ENCODE peak calls at places on chromosomes 16 and 17, in six cellular contexts. N is HCT116, L is K562, C is H1, Y is GM12878, O is HepG2. K is an unnamed sample.
A peak's percentile ranks its signal among the peaks of the same experiment; 100 is the strongest.

GRCh38 chr17:180380-181212 is 854 bp downstream of the DOC2B start:
- DNase-seq in C (no peak), L (no peak), O (no peak), Y (no peak), N (no peak), K (no peak)

GRCh38 chr16:58510097-58510775 is 5.1 kb upstream of the SETD6 start:
- DNase-seq in C (no peak), N (no peak), L (no peak), Y (no peak), O (no peak), K (no peak)

GRCh38 chr16:55933038-55933437 is 57.9 kb upstream of the CES5A start:
- DNase-seq in C (no peak), O (no peak), L (peak; percentile 28), N (no peak), Y (no peak), K (no peak)

GRCh38 chr17:10649031-10649430 is 8.1 kb downstream of the MYH3 start:
- DNase-seq in Y (no peak), C (no peak), L (no peak), N (no peak), O (no peak), K (no peak)

GRCh38 chr16:53415504-53415903 is 18.8 kb upstream of the RBL2 start:
- DNase-seq in L (no peak), O (peak; percentile 31), Y (no peak), C (no peak), N (no peak), K (no peak)

GRCh38 chr16:76059186-76059585 is 218.0 kb upstream of the CNTNAP4 start:
- DNase-seq in N (no peak), L (no peak), Y (no peak), C (no peak), O (no peak), K (no peak)

GRCh38 chr16:751152-752007 is 9.2 kb upstream of the MSLN start:
- DNase-seq in Y (no peak), L (no peak), O (no peak), C (no peak), N (no peak), K (no peak)

GRCh38 chr16:70437582-70438324 is 1.1 kb downstream of the ST3GAL2 start:
- DNase-seq in C (no peak), N (no peak), O (no peak), Y (no peak), L (peak; percentile 13), K (no peak)

GRCh38 chr17:61837175-61838051 is 25.9 kb downstream of the BRIP1 start:
- DNase-seq in Y (peak; percentile 17), L (peak; percentile 40), N (peak; percentile 74), C (no peak), O (peak; percentile 54), K (peak; percentile 11)
- TF ChIP-seq ZNF274 in Y (no peak), L (no peak), N (no peak), C (no peak), O (no peak), K (no peak)

GRCh38 chr17:3687949-3688614 is 7.9 kb downstream of the P2RX5 start:
- DNase-seq in N (no peak), L (no peak), O (no peak), C (no peak), Y (no peak), K (no peak)
- TF ChIP-seq ZNF274 in N (no peak), L (no peak), O (no peak), C (no peak), Y (no peak), K (no peak)

DNA sequence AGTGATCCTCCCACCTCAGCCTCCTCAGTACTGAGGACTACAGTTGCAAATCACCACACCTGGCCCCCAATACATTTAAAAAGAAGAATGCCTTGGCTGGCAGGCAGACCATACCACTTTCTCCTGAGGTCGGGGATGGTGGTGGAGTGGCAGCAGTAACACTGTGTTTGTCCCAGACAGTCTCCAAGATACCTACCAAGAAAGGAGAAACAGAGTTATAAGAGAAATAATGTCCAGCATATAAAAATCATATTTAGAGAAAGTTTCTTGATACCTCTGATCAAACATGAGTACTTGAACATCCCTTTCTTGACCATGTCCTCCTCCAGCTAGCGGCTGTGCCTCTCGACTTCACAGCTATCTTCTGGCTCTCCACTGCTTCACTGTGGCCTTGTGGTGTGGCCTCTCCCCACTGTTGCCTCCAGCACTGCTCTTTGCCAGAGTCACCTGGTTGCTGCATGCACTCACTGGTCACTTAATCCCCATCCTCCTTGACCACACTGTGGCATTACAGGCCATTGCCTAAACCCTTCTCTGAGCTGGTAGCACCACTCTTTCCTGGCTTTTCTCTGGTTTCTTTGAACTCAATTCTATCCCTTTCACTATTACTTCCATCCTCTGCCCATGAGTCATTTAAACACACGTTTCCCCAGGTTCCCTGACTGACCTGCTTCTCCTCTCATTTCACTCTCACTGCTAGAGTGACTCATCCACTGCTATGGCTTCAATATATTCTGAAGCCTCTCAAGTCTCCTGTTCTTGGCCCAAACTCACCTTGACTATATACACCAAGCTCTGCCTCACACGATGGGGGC is 45.2 kb downstream of the XPO6 start:
- DNase-seq in O (peak; percentile 52), N (peak; percentile 13), L (no peak), C (no peak), Y (no peak), K (no peak)
- TF ChIP-seq ZNF274 in O (no peak), N (no peak), L (no peak), C (no peak), Y (no peak), K (no peak)

DNA sequence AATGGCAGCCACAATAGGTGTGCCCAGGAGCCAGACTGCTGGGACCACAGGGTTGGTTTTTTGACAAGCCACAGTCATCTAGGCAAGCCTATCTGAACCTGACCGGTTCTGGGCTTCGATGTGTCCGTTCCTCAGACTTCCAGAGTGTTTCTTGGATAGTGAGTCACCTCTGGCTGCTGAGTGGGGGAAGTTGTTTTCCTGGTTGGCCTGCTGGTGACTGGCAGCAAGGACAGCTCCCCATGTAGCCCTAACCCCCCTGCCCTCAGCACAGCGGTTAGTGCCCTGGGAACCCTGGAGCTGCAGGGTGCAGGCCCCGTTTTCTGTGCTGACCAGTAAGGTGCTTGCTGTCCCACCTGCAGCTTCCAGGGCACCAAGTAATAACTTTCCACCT is 65.5 kb downstream of the PLD6 start:
- DNase-seq in O (no peak), N (no peak), Y (no peak), L (peak; percentile 15), C (no peak), K (no peak)
- TF ChIP-seq ZNF274 in O (no peak), N (no peak), Y (no peak), L (no peak), C (no peak), K (no peak)

GRCh38 chr16:12440233-12440530 is 363.5 kb downstream of the CPPED1 start:
- DNase-seq in Y (no peak), O (no peak), C (no peak), L (no peak), N (no peak), K (no peak)
- TF ChIP-seq ZNF274 in Y (no peak), O (no peak), C (no peak), L (no peak), N (no peak), K (no peak)

DNA sequence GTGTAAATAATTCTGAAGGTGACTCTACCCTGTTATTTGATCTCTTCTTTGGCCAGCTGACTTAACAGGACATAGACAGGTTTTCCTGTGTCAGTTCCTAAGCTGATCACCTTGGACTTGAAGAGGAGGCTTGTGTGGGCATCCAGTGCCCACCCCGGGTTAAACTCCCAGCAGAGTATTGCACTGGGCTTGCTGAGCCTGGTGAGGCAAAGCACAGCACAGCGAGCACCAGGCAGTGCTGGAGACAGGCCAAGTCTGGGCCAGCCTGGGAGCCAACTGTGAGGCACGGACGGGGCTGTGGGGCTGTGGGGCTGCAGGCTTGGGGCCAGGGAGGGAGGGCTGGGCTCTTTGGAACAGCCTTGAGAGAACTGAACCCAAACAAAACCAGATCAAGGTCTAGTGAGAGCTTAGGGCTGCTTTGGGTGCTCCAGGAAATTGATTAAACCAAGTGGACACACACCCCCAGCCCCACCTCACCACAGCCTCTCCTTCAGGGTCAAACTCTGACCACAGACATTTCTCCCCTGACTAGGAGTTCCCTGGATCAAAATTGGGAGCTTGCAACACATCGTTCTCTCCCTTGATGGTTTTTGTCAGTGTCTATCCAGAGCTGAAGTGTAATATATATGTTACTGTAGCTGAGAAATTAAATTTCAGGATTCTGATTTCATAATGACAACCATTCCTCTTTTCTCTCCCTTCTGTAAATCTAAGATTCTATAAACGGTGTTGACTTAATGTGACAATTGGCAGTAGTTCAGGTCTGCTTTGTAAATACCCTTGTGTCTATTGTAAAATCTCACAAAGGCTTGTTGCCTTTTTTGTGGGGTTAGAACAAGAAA is 5.1 kb downstream of the STH start:
- DNase-seq in Y (no peak), O (peak; percentile 90), L (no peak), C (no peak), N (no peak), K (no peak)
- TF ChIP-seq ZNF274 in Y (no peak), O (peak; percentile 22), L (no peak), C (no peak), N (no peak), K (no peak)

GRCh38 chr17:59466943-59467801 is 98.2 kb upstream of the DHX40 start:
- DNase-seq in L (no peak), N (no peak), O (peak; percentile 41), Y (no peak), C (no peak), K (no peak)
- TF ChIP-seq ZNF274 in L (no peak), N (no peak), O (no peak), Y (no peak), C (no peak), K (no peak)

GRCh38 chr16:74867281-74867849 is 92.7 kb upstream of the FA2H start:
- DNase-seq in O (no peak), C (no peak), L (no peak), Y (no peak), N (no peak), K (no peak)

GRCh38 chr16:74868501-74868900 is 93.9 kb upstream of the FA2H start:
- DNase-seq in C (no peak), N (no peak), O (peak; percentile 76), L (no peak), Y (no peak), K (no peak)

GRCh38 chr16:74862743-74863244 is 88.2 kb upstream of the FA2H start:
- DNase-seq in C (no peak), O (peak; percentile 66), N (peak; percentile 46), Y (peak; percentile 45), L (peak; percentile 69), K (no peak)

GRCh38 chr16:74868035-74868434 is 93.4 kb upstream of the FA2H start:
- DNase-seq in O (no peak), Y (no peak), C (no peak), L (no peak), N (no peak), K (no peak)

GRCh38 chr16:74865922-74866598 is 91.4 kb upstream of the FA2H start:
- DNase-seq in N (no peak), Y (no peak), O (peak; percentile 58), L (no peak), C (peak; percentile 47), K (no peak)
- TF ChIP-seq ZNF274 in N (no peak), Y (no peak), O (no peak), L (no peak), C (no peak), K (no peak)

DNA sequence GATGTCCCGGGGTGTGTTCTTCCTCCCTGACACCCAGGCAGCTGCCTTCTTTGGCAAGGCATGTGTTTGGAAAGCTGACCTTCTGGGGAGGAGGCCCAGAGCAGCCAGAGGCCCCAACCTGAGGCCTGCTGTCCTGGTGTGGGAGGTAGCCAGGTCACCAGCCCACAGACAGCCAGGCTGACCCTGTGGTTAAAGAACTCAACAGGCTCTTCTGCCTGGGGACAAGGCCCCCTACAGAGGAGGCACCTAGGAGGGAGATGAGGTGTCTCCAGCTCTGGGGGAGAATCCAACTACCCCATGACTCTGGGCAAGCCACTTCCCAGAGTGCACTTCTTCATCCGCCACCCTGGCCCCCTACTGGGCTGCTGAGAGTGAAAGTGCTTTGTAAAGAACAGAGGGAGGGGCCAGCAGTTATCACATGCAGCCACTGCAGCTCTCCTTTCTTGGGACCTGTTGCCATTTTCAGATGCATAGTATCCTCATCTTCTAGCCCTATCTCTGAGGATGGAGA is 13.1 kb upstream of the SREBF1 start:
- DNase-seq in O (peak; percentile 62), L (peak; percentile 70), C (no peak), N (no peak), Y (peak; percentile 32), K (no peak)
- TF ChIP-seq ZNF274 in O (no peak), L (no peak), C (no peak), N (no peak), Y (no peak), K (no peak)

K was measured in NT2/D1.